ENCODE peak calls at places on chromosomes 3 and 15, in seven cellular contexts. U is neuronal stem cell, B is H9, W is H1, L is mesendoderm, R is IMR-90, Q is trophoblast cell. K is an unnamed sample.
A peak's percentile ranks its signal among the peaks of the same experiment; 100 is the strongest.

GRCh38 chr3:178443634-178444033 is 92.6 kb upstream of the KCNMB2 start:
- DNase-seq in B (no peak), W (no peak), L (no peak), R (no peak), U (no peak), Q (no peak), K (peak; percentile 28)

GRCh38 chr3:134852893-134853351 is 57.9 kb downstream of the EPHB1 start:
- DNase-seq in U (no peak), Q (no peak), R (no peak), W (no peak), B (no peak), L (no peak), K (no peak)

GRCh38 chr3:26484140-26484539 is 138.4 kb upstream of the LRRC3B start:
- DNase-seq in Q (no peak), W (peak; percentile 5), L (peak; percentile 78), B (peak; percentile 46), R (no peak), U (peak; percentile 2), K (peak; percentile 4)

GRCh38 chr15:34986326-34987181 is 1.5 kb downstream of the ZNF770 start:
- DNase-seq in R (no peak), L (no peak), U (no peak), Q (no peak), W (no peak), B (no peak), K (peak; percentile 14)

GRCh38 chr15:63176302-63176701 is 13.1 kb upstream of the RAB8B start:
- DNase-seq in Q (no peak), U (no peak), B (no peak), L (no peak), W (no peak), R (peak; percentile 83), K (no peak)

GRCh38 chr15:80614711-80615360 is 80.3 kb upstream of the ABHD17C start:
- DNase-seq in R (no peak), U (no peak), L (no peak), B (no peak), Q (peak; percentile 88), W (no peak), K (no peak)

GRCh38 chr15:36958611-36959010 is 141.7 kb downstream of the MEIS2 start:
- DNase-seq in W (no peak), B (no peak), R (no peak), L (no peak), Q (no peak), U (no peak), K (no peak)

GRCh38 chr3:146519810-146520209 is 24.6 kb downstream of the PLSCR1 start:
- DNase-seq in B (no peak), W (no peak), Q (no peak), R (no peak), U (no peak), L (no peak), K (no peak)

GRCh38 chr3:115808239-115808638 is 184.9 kb downstream of the GAP43 start:
- DNase-seq in Q (no peak), L (no peak), B (no peak), U (no peak), W (no peak), R (no peak), K (no peak)

GRCh38 chr3:136186330-136186729 is 9.8 kb downstream of the MSL2 start:
- DNase-seq in R (no peak), Q (no peak), W (no peak), B (no peak), L (no peak), U (no peak), K (no peak)

GRCh38 chr15:95247068-95247984 is 1016.0 kb downstream of the MCTP2 start:
- DNase-seq in W (no peak), R (peak; percentile 98), B (no peak), L (no peak), U (no peak), Q (peak; percentile 97), K (peak; percentile 93)

GRCh38 chr3:145522893-145523651 is 637.9 kb downstream of the PLOD2 start:
- DNase-seq in U (no peak), W (no peak), B (no peak), R (no peak), Q (no peak), L (no peak), K (no peak)

GRCh38 chr3:73653877-73654276 is 29.1 kb upstream of the PDZRN3 start:
- DNase-seq in R (peak; percentile 63), B (no peak), Q (no peak), L (no peak), W (no peak), U (no peak), K (peak; percentile 41)

GRCh38 chr3:49869525-49870126 is at the start of gene CAMKV:
- DNase-seq in Q (no peak), W (no peak), L (peak; percentile 58), R (no peak), B (peak; percentile 77), U (peak; percentile 39), K (no peak)
- H2AK5ac ChIP-seq in Q (no peak within 1 kb of the TSS), W (no peak within 1 kb of the TSS), L (no peak within 1 kb of the TSS), R (no peak within 1 kb of the TSS), B (no peak within 1 kb of the TSS), U (peak within 1 kb of the TSS; percentile 57), K (no peak within 1 kb of the TSS)

GRCh38 chr3:33526787-33527186 is 86.6 kb upstream of the UBP1 start:
- DNase-seq in W (no peak), Q (no peak), U (no peak), B (no peak), R (no peak), L (no peak), K (no peak)

GRCh38 chr3:33523093-33523667 is 83.0 kb upstream of the UBP1 start:
- DNase-seq in B (no peak), Q (no peak), R (no peak), L (no peak), U (no peak), W (no peak), K (no peak)

GRCh38 chr3:33525232-33525631 is 85.0 kb upstream of the UBP1 start:
- DNase-seq in B (no peak), U (no peak), W (no peak), Q (no peak), R (no peak), L (peak; percentile 2), K (no peak)
- H2AK5ac ChIP-seq in B (no peak overlapping the region), U (no peak overlapping the region), W (no peak overlapping the region), Q (no peak overlapping the region), R (no peak overlapping the region), L (no peak overlapping the region), K (no peak overlapping the region)

GRCh38 chr3:24751020-24751419 is 256.4 kb upstream of the THRB start:
- DNase-seq in L (no peak), R (no peak), U (no peak), B (no peak), Q (no peak), W (no peak), K (no peak)
- H2AK5ac ChIP-seq in L (no peak overlapping the region), R (no peak overlapping the region), U (no peak overlapping the region), B (no peak overlapping the region), Q (no peak overlapping the region), W (no peak overlapping the region), K (no peak overlapping the region)

GRCh38 chr15:101176625-101177024 is 75.2 kb downstream of the CHSY1 start:
- DNase-seq in B (no peak), R (peak; percentile 75), L (peak; percentile 42), Q (peak; percentile 89), U (no peak), W (no peak), K (peak; percentile 42)
- H2AK5ac ChIP-seq in B (no peak overlapping the region), R (peak overlapping the region; percentile 73), L (no peak overlapping the region), Q (no peak overlapping the region), U (no peak overlapping the region), W (no peak overlapping the region), K (no peak overlapping the region)

GRCh38 chr3:150342951-150343468 is 65.1 kb upstream of the TSC22D2 start:
- DNase-seq in L (no peak), B (no peak), W (no peak), R (no peak), Q (no peak), U (no peak), K (no peak)
- H2AK5ac ChIP-seq in L (no peak overlapping the region), B (no peak overlapping the region), W (no peak overlapping the region), R (peak overlapping the region; percentile 12), Q (peak overlapping the region; percentile 92), U (no peak overlapping the region), K (peak overlapping the region; percentile 17)

GRCh38 chr15:66210684-66211083 is 42.9 kb downstream of the MEGF11 start:
- DNase-seq in L (no peak), W (no peak), R (no peak), B (no peak), U (no peak), Q (no peak), K (no peak)

GRCh38 chr15:66214236-66214635 is 39.3 kb downstream of the MEGF11 start:
- DNase-seq in B (no peak), R (no peak), U (no peak), Q (no peak), L (no peak), W (no peak), K (no peak)

GRCh38 chr15:66211670-66212455 is 41.7 kb downstream of the MEGF11 start:
- DNase-seq in U (no peak), Q (no peak), L (no peak), W (no peak), B (no peak), R (no peak), K (no peak)

GRCh38 chr15:66215811-66216210 is 37.7 kb downstream of the MEGF11 start:
- DNase-seq in B (no peak), R (no peak), L (no peak), U (no peak), Q (no peak), W (no peak), K (no peak)

DNA sequence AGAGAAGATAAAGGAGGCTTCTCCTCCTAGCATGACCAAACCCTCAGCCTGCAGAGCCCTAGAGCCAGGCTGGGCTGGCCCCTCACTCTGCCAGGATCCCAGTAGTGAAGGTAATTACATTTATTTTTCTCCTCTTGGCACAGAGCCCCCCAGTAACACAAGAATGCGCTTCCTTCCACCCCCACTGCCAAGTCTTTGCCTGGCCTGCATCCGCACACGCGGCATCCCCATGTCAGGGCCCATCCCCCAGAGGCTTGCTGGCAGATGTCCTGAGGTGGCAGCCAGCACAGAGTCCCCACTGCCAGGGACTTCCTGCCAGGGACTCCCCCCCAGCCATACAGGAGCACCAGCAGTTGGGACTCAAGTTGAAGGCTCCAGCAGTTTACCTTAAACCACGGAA is 41.1 kb downstream of the MEGF11 start:
- DNase-seq in W (no peak), L (no peak), R (no peak), B (no peak), U (no peak), Q (no peak), K (no peak)
- H2AK5ac ChIP-seq in W (no peak overlapping the region), L (no peak overlapping the region), R (no peak overlapping the region), B (no peak overlapping the region), U (no peak overlapping the region), Q (no peak overlapping the region), K (no peak overlapping the region)

DNA sequence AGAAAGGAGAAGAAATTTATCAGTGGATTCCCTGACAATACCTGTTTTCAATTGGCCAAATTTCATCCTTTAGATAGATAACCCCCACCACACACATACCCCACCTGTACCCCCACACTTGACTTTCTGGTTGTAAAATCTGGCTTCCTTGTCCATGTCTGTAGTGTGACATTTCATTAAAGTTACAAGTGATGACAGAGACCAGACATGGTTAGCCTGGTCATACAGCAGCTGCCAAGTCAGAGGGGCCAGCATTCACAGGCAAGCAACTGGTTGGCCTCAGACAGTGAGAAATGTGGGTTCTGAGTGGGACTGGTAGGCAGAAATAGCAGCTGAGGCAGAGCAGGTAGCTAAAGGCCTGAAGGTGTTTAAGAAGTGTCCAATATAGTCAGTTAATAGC is 238.6 kb upstream of the SOX14 start:
- DNase-seq in U (no peak), R (no peak), Q (no peak), B (no peak), W (no peak), L (no peak), K (no peak)
- H2AK5ac ChIP-seq in U (no peak overlapping the region), R (no peak overlapping the region), Q (no peak overlapping the region), B (no peak overlapping the region), W (no peak overlapping the region), L (no peak overlapping the region), K (no peak overlapping the region)

K was measured in mesenchymal stem cell.